ENCODE peak calls at places on chromosome 1, in ten cellular contexts. One of them, this sample, is unnamed.

GRCh38 chr1:219304227-219305226 is 130.8 kb downstream of the LYPLAL1 start:
- ATAC-seq in SK-N-SH treated with all-trans-retinoic acid at 6 μM for 48 hours: peak; percentile 79
- ATAC-seq in natural killer cell: no peak
- ATAC-seq in pancreas: peak; percentile 43
- ATAC-seq in HepG2: no peak
- ATAC-seq in activated naive CD4-positive, alpha-beta T cell treated with anti-CD3 and anti-CD28 coated beads, Interleukin-2, amount 50 U/mL, for 72 hours: no peak
- ATAC-seq in effector memory CD8-positive, alpha-beta T cell: no peak
- ATAC-seq in activated CD8-positive, alpha-beta T cell treated with anti-CD3 and anti-CD28 coated beads, Interleukin-2, amount 10 ng/mL, durations not matched to agents 7 days and 5 days: no peak
- ATAC-seq in central memory CD8-positive, alpha-beta T cell: no peak
- ATAC-seq in left lung: peak; percentile 25
- ATAC-seq in this sample: no peak

GRCh38 chr1:59442492-59442891 is 145.6 kb downstream of the FGGY start:
- ATAC-seq in SK-N-SH treated with all-trans-retinoic acid at 6 μM for 48 hours: no peak
- ATAC-seq in natural killer cell: no peak
- ATAC-seq in pancreas: no peak
- ATAC-seq in HepG2: no peak
- ATAC-seq in activated naive CD4-positive, alpha-beta T cell treated with anti-CD3 and anti-CD28 coated beads, Interleukin-2, amount 50 U/mL, for 72 hours: peak; percentile 75
- ATAC-seq in effector memory CD8-positive, alpha-beta T cell: no peak
- ATAC-seq in activated CD8-positive, alpha-beta T cell treated with anti-CD3 and anti-CD28 coated beads, Interleukin-2, amount 10 ng/mL, durations not matched to agents 7 days and 5 days: no peak
- ATAC-seq in central memory CD8-positive, alpha-beta T cell: no peak
- ATAC-seq in left lung: no peak
- ATAC-seq in this sample: no peak

GRCh38 chr1:19869929-19870328 is 12.3 kb upstream of the OTUD3 start:
- ATAC-seq in SK-N-SH treated with all-trans-retinoic acid at 6 μM for 48 hours: no peak
- ATAC-seq in natural killer cell: no peak
- ATAC-seq in pancreas: no peak
- ATAC-seq in HepG2: no peak
- ATAC-seq in activated naive CD4-positive, alpha-beta T cell treated with anti-CD3 and anti-CD28 coated beads, Interleukin-2, amount 50 U/mL, for 72 hours: no peak
- ATAC-seq in effector memory CD8-positive, alpha-beta T cell: no peak
- ATAC-seq in activated CD8-positive, alpha-beta T cell treated with anti-CD3 and anti-CD28 coated beads, Interleukin-2, amount 10 ng/mL, durations not matched to agents 7 days and 5 days: no peak
- ATAC-seq in central memory CD8-positive, alpha-beta T cell: no peak
- ATAC-seq in left lung: no peak
- ATAC-seq in this sample: no peak

GRCh38 chr1:207925210-207925609 is 14.3 kb upstream of the CD34 start:
- ATAC-seq in SK-N-SH treated with all-trans-retinoic acid at 6 μM for 48 hours: peak; percentile 47
- ATAC-seq in natural killer cell: no peak
- ATAC-seq in pancreas: no peak
- ATAC-seq in HepG2: no peak
- ATAC-seq in activated naive CD4-positive, alpha-beta T cell treated with anti-CD3 and anti-CD28 coated beads, Interleukin-2, amount 50 U/mL, for 72 hours: no peak
- ATAC-seq in effector memory CD8-positive, alpha-beta T cell: no peak
- ATAC-seq in activated CD8-positive, alpha-beta T cell treated with anti-CD3 and anti-CD28 coated beads, Interleukin-2, amount 10 ng/mL, durations not matched to agents 7 days and 5 days: no peak
- ATAC-seq in central memory CD8-positive, alpha-beta T cell: no peak
- ATAC-seq in left lung: peak; percentile 26
- ATAC-seq in this sample: peak; percentile 67

GRCh38 chr1:60591583-60591982 is 490.8 kb upstream of the NFIA start:
- ATAC-seq in SK-N-SH treated with all-trans-retinoic acid at 6 μM for 48 hours: no peak
- ATAC-seq in natural killer cell: no peak
- ATAC-seq in pancreas: no peak
- ATAC-seq in HepG2: no peak
- ATAC-seq in activated naive CD4-positive, alpha-beta T cell treated with anti-CD3 and anti-CD28 coated beads, Interleukin-2, amount 50 U/mL, for 72 hours: no peak
- ATAC-seq in effector memory CD8-positive, alpha-beta T cell: no peak
- ATAC-seq in activated CD8-positive, alpha-beta T cell treated with anti-CD3 and anti-CD28 coated beads, Interleukin-2, amount 10 ng/mL, durations not matched to agents 7 days and 5 days: no peak
- ATAC-seq in central memory CD8-positive, alpha-beta T cell: no peak
- ATAC-seq in left lung: no peak
- ATAC-seq in this sample: no peak

GRCh38 chr1:180611016-180611930 is 20.5 kb upstream of the XPR1 start:
- ATAC-seq in SK-N-SH treated with all-trans-retinoic acid at 6 μM for 48 hours: no peak
- ATAC-seq in natural killer cell: no peak
- ATAC-seq in pancreas: peak; percentile 59
- ATAC-seq in HepG2: no peak
- ATAC-seq in activated naive CD4-positive, alpha-beta T cell treated with anti-CD3 and anti-CD28 coated beads, Interleukin-2, amount 50 U/mL, for 72 hours: no peak
- ATAC-seq in effector memory CD8-positive, alpha-beta T cell: no peak
- ATAC-seq in activated CD8-positive, alpha-beta T cell treated with anti-CD3 and anti-CD28 coated beads, Interleukin-2, amount 10 ng/mL, durations not matched to agents 7 days and 5 days: no peak
- ATAC-seq in central memory CD8-positive, alpha-beta T cell: no peak
- ATAC-seq in left lung: peak; percentile 60
- ATAC-seq in this sample: peak; percentile 67

GRCh38 chr1:212067790-212068189 is 32.2 kb downstream of the DTL start:
- ATAC-seq in SK-N-SH treated with all-trans-retinoic acid at 6 μM for 48 hours: no peak
- ATAC-seq in natural killer cell: no peak
- ATAC-seq in pancreas: no peak
- ATAC-seq in HepG2: no peak
- ATAC-seq in activated naive CD4-positive, alpha-beta T cell treated with anti-CD3 and anti-CD28 coated beads, Interleukin-2, amount 50 U/mL, for 72 hours: no peak
- ATAC-seq in effector memory CD8-positive, alpha-beta T cell: no peak
- ATAC-seq in activated CD8-positive, alpha-beta T cell treated with anti-CD3 and anti-CD28 coated beads, Interleukin-2, amount 10 ng/mL, durations not matched to agents 7 days and 5 days: no peak
- ATAC-seq in central memory CD8-positive, alpha-beta T cell: no peak
- ATAC-seq in left lung: no peak
- ATAC-seq in this sample: no peak

GRCh38 chr1:209527993-209528392 is 55.5 kb upstream of the CAMK1G start:
- ATAC-seq in SK-N-SH treated with all-trans-retinoic acid at 6 μM for 48 hours: peak; percentile 62
- ATAC-seq in natural killer cell: no peak
- ATAC-seq in pancreas: peak; percentile 93
- ATAC-seq in HepG2: peak; percentile 80
- ATAC-seq in activated naive CD4-positive, alpha-beta T cell treated with anti-CD3 and anti-CD28 coated beads, Interleukin-2, amount 50 U/mL, for 72 hours: no peak
- ATAC-seq in effector memory CD8-positive, alpha-beta T cell: no peak
- ATAC-seq in activated CD8-positive, alpha-beta T cell treated with anti-CD3 and anti-CD28 coated beads, Interleukin-2, amount 10 ng/mL, durations not matched to agents 7 days and 5 days: no peak
- ATAC-seq in central memory CD8-positive, alpha-beta T cell: no peak
- ATAC-seq in left lung: peak; percentile 92
- ATAC-seq in this sample: no peak

GRCh38 chr1:43587594-43587993 is 56.9 kb downstream of the PTPRF start:
- ATAC-seq in SK-N-SH treated with all-trans-retinoic acid at 6 μM for 48 hours: peak; percentile 57
- ATAC-seq in natural killer cell: no peak
- ATAC-seq in pancreas: peak; percentile 19
- ATAC-seq in HepG2: no peak
- ATAC-seq in activated naive CD4-positive, alpha-beta T cell treated with anti-CD3 and anti-CD28 coated beads, Interleukin-2, amount 50 U/mL, for 72 hours: no peak
- ATAC-seq in effector memory CD8-positive, alpha-beta T cell: no peak
- ATAC-seq in activated CD8-positive, alpha-beta T cell treated with anti-CD3 and anti-CD28 coated beads, Interleukin-2, amount 10 ng/mL, durations not matched to agents 7 days and 5 days: no peak
- ATAC-seq in central memory CD8-positive, alpha-beta T cell: no peak
- ATAC-seq in left lung: peak; percentile 34
- ATAC-seq in this sample: no peak

This sample was measured in gastroesophageal sphincter.